ENCODE peak calls at places on chromosomes 2 and 18, in nine cellular contexts. S, A, L, D, C, G, Q, M and K are unnamed samples.

GRCh38 chr2:68799615-68800400 is 65.2 kb downstream of the ARHGAP25 start:
- DNase-seq in G (no peak), C (no peak), Q (no peak), A (no peak), D (no peak), S (no peak), L (no peak), M (no peak), K (no peak)

GRCh38 chr2:179817181-179817841 is 44.1 kb downstream of the ZNF385B start:
- DNase-seq in G (no peak), S (no peak), D (no peak), A (no peak), C (no peak), Q (no peak), L (no peak), M (no peak), K (no peak)

GRCh38 chr2:96656540-96656939 is 14.0 kb downstream of the FER1L5 start:
- DNase-seq in L (no peak), S (no peak), D (no peak), C (no peak), Q (no peak), M (peak), G (peak), A (no peak), K (no peak)

GRCh38 chr2:135688002-135688401 is 53.7 kb upstream of the UBXN4 start:
- DNase-seq in A (no peak), S (peak), G (no peak), M (no peak), D (no peak), L (no peak), Q (no peak), C (no peak), K (no peak)

GRCh38 chr18:45793295-45793965 is 32.0 kb upstream of the SIGLEC15 start:
- DNase-seq in S (no peak), G (no peak), D (no peak), M (no peak), L (no peak), C (no peak), Q (no peak), A (no peak), K (no peak)

GRCh38 chr2:135005753-135006152 is 41.5 kb downstream of the MAP3K19 start:
- DNase-seq in D (no peak), L (no peak), G (no peak), C (no peak), A (no peak), M (no peak), Q (no peak), S (no peak), K (no peak)

GRCh38 chr2:1553671-1554295 is 140.5 kb downstream of the TPO start:
- DNase-seq in L (no peak), M (no peak), D (no peak), S (no peak), G (no peak), C (no peak), A (no peak), Q (no peak), K (no peak)

GRCh38 chr2:147108553-147108952 is 736.3 kb upstream of the ACVR2A start:
- DNase-seq in M (no peak), S (no peak), G (no peak), L (no peak), C (no peak), A (no peak), Q (no peak), D (no peak), K (no peak)

GRCh38 chr2:105873281-105873680 is 128.6 kb downstream of the NCK2 start:
- DNase-seq in G (no peak), Q (peak), M (no peak), A (no peak), S (no peak), C (no peak), D (no peak), L (no peak), K (no peak)

GRCh38 chr18:51391215-51391614 is 193.7 kb upstream of the MEX3C start:
- DNase-seq in M (no peak), G (no peak), S (no peak), C (no peak), Q (no peak), A (no peak), D (no peak), L (no peak), K (no peak)

GRCh38 chr2:71929482-71929772 is 218.2 kb downstream of the CYP26B1 start:
- DNase-seq in D (no peak), G (no peak), C (no peak), M (no peak), L (no peak), S (no peak), A (no peak), Q (peak), K (no peak)

GRCh38 chr2:12064153-12064552 is 317.7 kb downstream of the LPIN1 start:
- DNase-seq in L (no peak), M (no peak), C (no peak), A (no peak), Q (no peak), G (no peak), D (no peak), S (no peak), K (no peak)

GRCh38 chr2:165793161-165793778 is 777 bp downstream of the GALNT3 start:
- DNase-seq in C (peak), A (no peak), Q (no peak), D (peak), G (no peak), L (no peak), M (no peak), S (no peak), K (no peak)

GRCh38 chr2:189002079-189002478 is 27.9 kb downstream of the COL3A1 start:
- DNase-seq in S (no peak), A (no peak), M (no peak), C (no peak), L (no peak), Q (no peak), D (no peak), G (no peak), K (no peak)

GRCh38 chr2:211665299-211665698 is 873.3 kb downstream of the ERBB4 start:
- DNase-seq in C (no peak), G (no peak), M (no peak), L (no peak), Q (no peak), S (no peak), D (no peak), A (no peak), K (no peak)

GRCh38 chr18:6591491-6591890 is 138.0 kb upstream of the ARHGAP28 start:
- DNase-seq in S (no peak), Q (no peak), L (no peak), D (no peak), M (no peak), A (no peak), G (no peak), C (no peak), K (no peak)

GRCh38 chr2:180124273-180124881 is 117.3 kb upstream of the CWC22 start:
- DNase-seq in D (no peak), M (no peak), L (no peak), A (no peak), Q (no peak), G (peak), C (peak), S (peak), K (no peak)

GRCh38 chr2:39737661-39738060 is 41.4 kb downstream of the THUMPD2 start:
- DNase-seq in G (no peak), M (no peak), A (no peak), C (no peak), S (peak), L (no peak), D (no peak), Q (no peak), K (no peak)

GRCh38 chr2:221641181-221641871 is 69.2 kb upstream of the EPHA4 start:
- DNase-seq in A (no peak), S (no peak), D (no peak), M (no peak), L (no peak), C (no peak), Q (no peak), G (no peak), K (no peak)

GRCh38 chr18:77250501-77250925 is 865 bp downstream of the GALR1 start:
- DNase-seq in D (peak), G (no peak), A (no peak), L (no peak), S (no peak), Q (no peak), M (no peak), C (no peak), K (no peak)

GRCh38 chr2:12330916-12331315 is 385.8 kb upstream of the TRIB2 start:
- DNase-seq in Q (no peak), S (no peak), L (no peak), A (no peak), D (no peak), G (no peak), M (no peak), C (no peak), K (no peak)

GRCh38 chr2:98731709-98732349 is 897 bp upstream of the MGAT4A start:
- DNase-seq in G (peak), C (no peak), A (no peak), L (no peak), M (no peak), S (no peak), Q (no peak), D (no peak), K (no peak)

GRCh38 chr18:61991836-61992235 is 99.0 kb upstream of the RNF152 start:
- DNase-seq in Q (no peak), C (no peak), L (no peak), A (no peak), G (no peak), S (no peak), M (no peak), D (no peak), K (no peak)

GRCh38 chr2:11028407-11028916 is 116.7 kb downstream of the KCNF1 start:
- DNase-seq in S (no peak), G (no peak), D (no peak), C (no peak), A (no peak), L (no peak), Q (no peak), M (no peak), K (no peak)

GRCh38 chr2:48032765-48033164 is 126.5 kb upstream of the FBXO11 start:
- DNase-seq in C (no peak), D (no peak), A (no peak), L (no peak), G (no peak), Q (no peak), S (no peak), M (no peak), K (no peak)

GRCh38 chr2:172829229-172829628 is 93.6 kb downstream of the RAPGEF4 start:
- DNase-seq in C (no peak), Q (no peak), L (no peak), G (no peak), S (no peak), D (no peak), A (no peak), M (no peak), K (no peak)

GRCh38 chr2:54331095-54331835 is 75.2 kb upstream of the TSPYL6 start:
- DNase-seq in A (no peak), C (peak), Q (no peak), G (no peak), L (no peak), M (no peak), D (no peak), S (no peak), K (no peak)

GRCh38 chr2:160719116-160719515 is 225.5 kb upstream of the RBMS1 start:
- DNase-seq in S (no peak), G (no peak), C (no peak), D (no peak), M (no peak), A (no peak), Q (no peak), L (no peak), K (no peak)

GRCh38 chr2:112084689-112085381 is 29.8 kb downstream of the TMEM87B start:
- DNase-seq in C (no peak), G (no peak), M (no peak), D (no peak), S (no peak), L (no peak), Q (no peak), A (no peak), K (no peak)

GRCh38 chr2:37928377-37928776 is 3.3 kb downstream of the RMDN2 start:
- DNase-seq in M (no peak), A (no peak), Q (no peak), L (no peak), C (no peak), D (no peak), S (no peak), G (no peak), K (no peak)

GRCh38 chr2:238525990-238526389 is 99.3 kb downstream of the ASB1 start:
- DNase-seq in L (no peak), A (no peak), C (no peak), Q (no peak), G (peak), S (no peak), M (no peak), D (no peak), K (no peak)

GRCh38 chr18:2923464-2923863 is 76.7 kb downstream of the EMILIN2 start:
- DNase-seq in M (peak), D (no peak), Q (no peak), A (no peak), L (no peak), S (no peak), C (no peak), G (no peak), K (no peak)

GRCh38 chr18:25614168-25614567 is 262.2 kb upstream of the ZNF521 start:
- DNase-seq in Q (no peak), M (no peak), G (no peak), D (no peak), S (no peak), C (no peak), L (no peak), A (no peak), K (no peak)

GRCh38 chr18:55406374-55407045 is 181.5 kb downstream of the TCF4 start:
- DNase-seq in L (no peak), S (no peak), Q (no peak), C (peak), D (no peak), A (no peak), M (no peak), G (no peak), K (no peak)

GRCh38 chr2:217652761-217653160 is 350.0 kb downstream of the TNS1 start:
- DNase-seq in D (no peak), G (no peak), A (no peak), S (no peak), M (no peak), Q (no peak), C (no peak), L (no peak), K (no peak)

GRCh38 chr2:101821059-101821805 is 123.7 kb downstream of the MAP4K4 start:
- DNase-seq in L (no peak), D (no peak), C (no peak), A (no peak), G (no peak), S (no peak), M (no peak), Q (no peak), K (no peak)

GRCh38 chr2:12870692-12871091 is 154.0 kb downstream of the TRIB2 start:
- DNase-seq in S (no peak), C (no peak), A (no peak), D (no peak), M (no peak), Q (no peak), G (no peak), L (no peak), K (no peak)